ENCODE peak calls at places on chromosomes 6 and 20, in eight cellular contexts. Q is NCI-H2081; C is GM10248; H is left cardiac atrium; Z is activated CD4-positive, alpha-beta T cell treated with anti-CD3 and anti-CD28 coated beads, Interleukin-2, amount 50 U/mL, for 1 hour; B is EL; U is EH; E is B cell. K is an unnamed sample.

GRCh38 chr6:45728674-45729073 is 287.0 kb downstream of the CLIC5 start:
- DNase-seq in H (no peak), C (no peak), Q (no peak), B (peak), E (no peak), Z (no peak), U (peak), K (no peak)

GRCh38 chr6:37784585-37784967 is 35.0 kb upstream of the ZFAND3 start:
- DNase-seq in U (no peak), Z (no peak), E (no peak), Q (no peak), B (no peak), H (no peak), C (no peak), K (peak)

GRCh38 chr20:8094415-8094818 is 37.6 kb upstream of the PLCB1 start:
- DNase-seq in Q (no peak), B (peak), C (no peak), E (no peak), U (peak), Z (no peak), H (peak), K (peak)

GRCh38 chr6:159104931-159105330 is 60.1 kb upstream of the TAGAP start:
- DNase-seq in Z (no peak), C (no peak), H (no peak), B (no peak), U (no peak), E (peak), Q (no peak), K (no peak)

GRCh38 chr20:50710492-50711063 is 19.2 kb upstream of the RIPOR3 start:
- DNase-seq in C (no peak), Z (no peak), Q (no peak), U (peak), H (no peak), E (no peak), B (peak), K (no peak)

GRCh38 chr6:156948807-156949206 is 171.6 kb downstream of the ARID1B start:
- DNase-seq in E (no peak), U (peak), C (no peak), Q (no peak), B (peak), H (no peak), Z (no peak), K (no peak)

GRCh38 chr20:50344232-50345071 is 153.8 kb downstream of the CEBPB start:
- DNase-seq in H (no peak), Z (no peak), B (no peak), U (no peak), E (no peak), Q (no peak), C (no peak), K (no peak)

GRCh38 chr20:9093203-9093962 is 24.5 kb downstream of the PLCB4 start:
- DNase-seq in U (peak), Z (no peak), C (no peak), B (peak), H (no peak), E (no peak), Q (no peak), K (no peak)

GRCh38 chr20:651713-652610 is 1.0 kb downstream of the SRXN1 start:
- DNase-seq in U (no peak), B (no peak), C (no peak), E (no peak), H (no peak), Q (no peak), Z (no peak), K (no peak)

GRCh38 chr6:158213925-158214674 is 46.0 kb downstream of the GTF2H5 start:
- DNase-seq in Q (peak), H (peak), E (peak), B (peak), C (peak), Z (peak), U (peak), K (no peak)

GRCh38 chr20:50861012-50861411 is 66.2 kb downstream of the BCAS4 start:
- DNase-seq in H (no peak), E (no peak), Z (no peak), Q (no peak), C (no peak), B (no peak), U (no peak), K (no peak)

GRCh38 chr6:135475292-135475886 is 22.2 kb downstream of the AHI1 start:
- DNase-seq in E (no peak), Q (no peak), U (peak), Z (no peak), H (no peak), C (no peak), B (peak), K (no peak)

GRCh38 chr6:160348209-160348551 is at the start of gene SLC22A3:
- DNase-seq in Z (no peak), H (no peak), E (no peak), B (no peak), U (no peak), C (no peak), Q (no peak), K (no peak)

GRCh38 chr6:29633532-29633901 is 534 bp upstream of the GABBR1 start:
- DNase-seq in B (no peak), Z (no peak), C (no peak), Q (no peak), H (no peak), U (no peak), E (no peak), K (no peak)

GRCh38 chr6:164095056-164095455 is 680.5 kb downstream of the QKI start:
- DNase-seq in C (no peak), Q (no peak), U (no peak), B (peak), E (no peak), Z (no peak), H (no peak), K (no peak)

GRCh38 chr20:55143605-55144004 is 668.2 kb downstream of the DOK5 start:
- DNase-seq in Q (no peak), Z (no peak), B (no peak), E (no peak), U (no peak), C (no peak), H (no peak), K (no peak)

GRCh38 chr6:106728296-106728870 is 99.0 kb downstream of the QRSL1 start:
- DNase-seq in Z (no peak), H (no peak), U (no peak), B (no peak), E (no peak), Q (no peak), C (no peak), K (no peak)

GRCh38 chr20:38229376-38230252 is 30.9 kb downstream of the KIAA1755 start:
- DNase-seq in B (peak), Q (no peak), C (peak), Z (no peak), U (peak), E (no peak), H (peak), K (no peak)

K was measured in hypothalamus.